ENCODE peak calls at places on chromosomes 1 and 21, in seven cellular contexts. P is NCI-H2107, H is left cardiac atrium, S is HCT116, A is AG08396, L is body of pancreas, Z is tibial nerve. B is an unnamed sample.

GRCh38 chr1:27428316-27429028 is 36.0 kb downstream of the GPR3 start:
- DNase-seq in P (no peak), H (peak), S (no peak), A (no peak), L (no peak), Z (no peak), B (no peak)

GRCh38 chr21:37580690-37581089 is 214.1 kb downstream of the DYRK1A start:
- DNase-seq in P (no peak), H (no peak), S (no peak), A (no peak), L (no peak), Z (no peak), B (no peak)

GRCh38 chr21:45286671-45287437 is 841 bp downstream of the POFUT2 start:
- DNase-seq in P (no peak), H (no peak), S (no peak), A (peak), L (no peak), Z (peak), B (no peak)

GRCh38 chr1:37599940-37600339 is 4.2 kb upstream of the GNL2 start:
- DNase-seq in P (no peak), H (no peak), S (no peak), A (no peak), L (no peak), Z (no peak), B (no peak)

GRCh38 chr1:115198938-115199337 is 109.6 kb upstream of the TSPAN2 start:
- DNase-seq in P (no peak), H (no peak), S (no peak), A (no peak), L (peak), Z (no peak), B (peak)

GRCh38 chr1:26991310-26992116 is 2.0 kb upstream of the TRNP1 start:
- DNase-seq in P (no peak), H (no peak), S (no peak), A (peak), L (peak), Z (no peak), B (no peak)

GRCh38 chr1:110734146-110734680 is 59.5 kb upstream of the KCNA3 start:
- DNase-seq in P (no peak), H (no peak), S (no peak), A (no peak), L (no peak), Z (no peak), B (no peak)

GRCh38 chr1:6951536-6951935 is 166.3 kb downstream of the CAMTA1 start:
- DNase-seq in P (no peak), H (no peak), S (no peak), A (no peak), L (no peak), Z (no peak), B (no peak)

GRCh38 chr1:235366286-235366685 is 941 bp upstream of the TBCE start:
- DNase-seq in P (no peak), H (no peak), S (no peak), A (no peak), L (no peak), Z (no peak), B (no peak)

GRCh38 chr1:73909043-73909567 is 288.9 kb downstream of the LRRIQ3 start:
- DNase-seq in P (no peak), H (no peak), S (no peak), A (no peak), L (no peak), Z (no peak), B (no peak)

GRCh38 chr21:36860736-36861594 is 105.5 kb downstream of the HLCS start:
- DNase-seq in P (no peak), H (no peak), S (no peak), A (peak), L (no peak), Z (no peak), B (no peak)

GRCh38 chr1:39818482-39818881 is 29.8 kb upstream of the BMP8B start:
- DNase-seq in P (no peak), H (no peak), S (no peak), A (no peak), L (peak), Z (no peak), B (no peak)

GRCh38 chr1:101371259-101371658 is 134.4 kb downstream of the S1PR1 start:
- DNase-seq in P (no peak), H (no peak), S (peak), A (peak), L (no peak), Z (no peak), B (no peak)

GRCh38 chr1:219961684-219962083 is 33.3 kb upstream of the SLC30A10 start:
- DNase-seq in P (no peak), H (no peak), S (no peak), A (no peak), L (no peak), Z (no peak), B (no peak)

GRCh38 chr1:79042539-79042938 is 36.0 kb upstream of the ADGRL4 start:
- DNase-seq in P (no peak), H (no peak), S (no peak), A (no peak), L (no peak), Z (no peak), B (no peak)

GRCh38 chr1:153470707-153471106 is 10.3 kb upstream of the S100A7 start:
- DNase-seq in P (no peak), H (no peak), S (no peak), A (no peak), L (no peak), Z (no peak), B (no peak)

GRCh38 chr1:6911229-6911941 is 126.1 kb downstream of the CAMTA1 start:
- DNase-seq in P (no peak), H (no peak), S (no peak), A (no peak), L (no peak), Z (no peak), B (no peak)